ENCODE peak calls at places on chromosome 22, in ten cellular contexts. One of them, this sample, is unnamed.

GRCh38 chr22:30979932-30980331 is 10.9 kb downstream of the TUG1 start:
- DNase-seq in NCI-H1105: no peak
- DNase-seq in neural progenitor cell: no peak
- DNase-seq in nephron progenitor cell: no peak
- DNase-seq in stimulated activated CD4-positive, alpha-beta T cell treated with anti-CD3 and anti-CD28 coated beads, Interleukin-2, amount 100 ng/mL, for 24 hours: no peak
- DNase-seq in activated naive CD8-positive, alpha-beta T cell treated with anti-CD3 and anti-CD28 coated beads for 36 hours: no peak
- DNase-seq in OCI-LY7: no peak
- DNase-seq in thoracic aorta: no peak
- DNase-seq in NCI-H1048: no peak
- DNase-seq in left cardiac atrium: no peak
- DNase-seq in this sample: no peak

GRCh38 chr22:43303166-43303565 is 40.0 kb downstream of the SCUBE1 start:
- DNase-seq in neural progenitor cell: no peak
- DNase-seq in thoracic aorta: no peak
- DNase-seq in OCI-LY7: no peak
- DNase-seq in NCI-H1105: no peak
- DNase-seq in activated naive CD8-positive, alpha-beta T cell treated with anti-CD3 and anti-CD28 coated beads for 36 hours: no peak
- DNase-seq in stimulated activated CD4-positive, alpha-beta T cell treated with anti-CD3 and anti-CD28 coated beads, Interleukin-2, amount 100 ng/mL, for 24 hours: no peak
- DNase-seq in NCI-H1048: no peak
- DNase-seq in left cardiac atrium: no peak
- DNase-seq in nephron progenitor cell: no peak
- DNase-seq in this sample: no peak

GRCh38 chr22:26674211-26675190 is 17.1 kb downstream of the MIAT start:
- DNase-seq in nephron progenitor cell: no peak
- DNase-seq in NCI-H1105: no peak
- DNase-seq in left cardiac atrium: no peak
- DNase-seq in stimulated activated CD4-positive, alpha-beta T cell treated with anti-CD3 and anti-CD28 coated beads, Interleukin-2, amount 100 ng/mL, for 24 hours: peak
- DNase-seq in neural progenitor cell: no peak
- DNase-seq in NCI-H1048: no peak
- DNase-seq in thoracic aorta: no peak
- DNase-seq in OCI-LY7: peak
- DNase-seq in activated naive CD8-positive, alpha-beta T cell treated with anti-CD3 and anti-CD28 coated beads for 36 hours: peak
- DNase-seq in this sample: no peak

GRCh38 chr22:17112491-17113042 is 8.6 kb downstream of the TMEM121B start:
- DNase-seq in thoracic aorta: no peak
- DNase-seq in NCI-H1105: no peak
- DNase-seq in NCI-H1048: no peak
- DNase-seq in stimulated activated CD4-positive, alpha-beta T cell treated with anti-CD3 and anti-CD28 coated beads, Interleukin-2, amount 100 ng/mL, for 24 hours: no peak
- DNase-seq in OCI-LY7: no peak
- DNase-seq in neural progenitor cell: no peak
- DNase-seq in left cardiac atrium: no peak
- DNase-seq in activated naive CD8-positive, alpha-beta T cell treated with anti-CD3 and anti-CD28 coated beads for 36 hours: no peak
- DNase-seq in nephron progenitor cell: peak
- DNase-seq in this sample: peak

GRCh38 chr22:29209624-29209929 is 3.9 kb downstream of the EMID1 start:
- DNase-seq in stimulated activated CD4-positive, alpha-beta T cell treated with anti-CD3 and anti-CD28 coated beads, Interleukin-2, amount 100 ng/mL, for 24 hours: no peak
- DNase-seq in OCI-LY7: no peak
- DNase-seq in thoracic aorta: no peak
- DNase-seq in nephron progenitor cell: no peak
- DNase-seq in neural progenitor cell: no peak
- DNase-seq in NCI-H1048: no peak
- DNase-seq in activated naive CD8-positive, alpha-beta T cell treated with anti-CD3 and anti-CD28 coated beads for 36 hours: no peak
- DNase-seq in left cardiac atrium: no peak
- DNase-seq in NCI-H1105: no peak
- DNase-seq in this sample: no peak

GRCh38 chr22:28369849-28370248 is 309.8 kb downstream of the TTC28 start:
- DNase-seq in activated naive CD8-positive, alpha-beta T cell treated with anti-CD3 and anti-CD28 coated beads for 36 hours: peak
- DNase-seq in left cardiac atrium: no peak
- DNase-seq in neural progenitor cell: no peak
- DNase-seq in OCI-LY7: no peak
- DNase-seq in NCI-H1105: no peak
- DNase-seq in NCI-H1048: no peak
- DNase-seq in thoracic aorta: no peak
- DNase-seq in nephron progenitor cell: no peak
- DNase-seq in stimulated activated CD4-positive, alpha-beta T cell treated with anti-CD3 and anti-CD28 coated beads, Interleukin-2, amount 100 ng/mL, for 24 hours: no peak
- DNase-seq in this sample: no peak

GRCh38 chr22:45271667-45272188 is 13.0 kb upstream of the UPK3A start:
- DNase-seq in OCI-LY7: no peak
- DNase-seq in NCI-H1105: no peak
- DNase-seq in stimulated activated CD4-positive, alpha-beta T cell treated with anti-CD3 and anti-CD28 coated beads, Interleukin-2, amount 100 ng/mL, for 24 hours: no peak
- DNase-seq in activated naive CD8-positive, alpha-beta T cell treated with anti-CD3 and anti-CD28 coated beads for 36 hours: no peak
- DNase-seq in thoracic aorta: no peak
- DNase-seq in left cardiac atrium: peak
- DNase-seq in NCI-H1048: no peak
- DNase-seq in neural progenitor cell: no peak
- DNase-seq in nephron progenitor cell: no peak
- DNase-seq in this sample: peak

GRCh38 chr22:36753120-36753802 is 22.7 kb downstream of the IFT27 start:
- DNase-seq in NCI-H1105: no peak
- DNase-seq in NCI-H1048: no peak
- DNase-seq in neural progenitor cell: no peak
- DNase-seq in stimulated activated CD4-positive, alpha-beta T cell treated with anti-CD3 and anti-CD28 coated beads, Interleukin-2, amount 100 ng/mL, for 24 hours: no peak
- DNase-seq in nephron progenitor cell: peak
- DNase-seq in thoracic aorta: no peak
- DNase-seq in activated naive CD8-positive, alpha-beta T cell treated with anti-CD3 and anti-CD28 coated beads for 36 hours: no peak
- DNase-seq in left cardiac atrium: no peak
- DNase-seq in OCI-LY7: no peak
- DNase-seq in this sample: peak

GRCh38 chr22:39994566-39995345 is at the start of gene FAM83F:
- DNase-seq in stimulated activated CD4-positive, alpha-beta T cell treated with anti-CD3 and anti-CD28 coated beads, Interleukin-2, amount 100 ng/mL, for 24 hours: peak
- DNase-seq in activated naive CD8-positive, alpha-beta T cell treated with anti-CD3 and anti-CD28 coated beads for 36 hours: peak
- DNase-seq in nephron progenitor cell: peak
- DNase-seq in neural progenitor cell: peak
- DNase-seq in NCI-H1105: peak
- DNase-seq in OCI-LY7: no peak
- DNase-seq in NCI-H1048: no peak
- DNase-seq in left cardiac atrium: no peak
- DNase-seq in thoracic aorta: no peak
- DNase-seq in this sample: no peak

GRCh38 chr22:49307870-49308269 is 519.8 kb downstream of the BRD1 start:
- DNase-seq in NCI-H1105: no peak
- DNase-seq in stimulated activated CD4-positive, alpha-beta T cell treated with anti-CD3 and anti-CD28 coated beads, Interleukin-2, amount 100 ng/mL, for 24 hours: no peak
- DNase-seq in activated naive CD8-positive, alpha-beta T cell treated with anti-CD3 and anti-CD28 coated beads for 36 hours: no peak
- DNase-seq in thoracic aorta: no peak
- DNase-seq in left cardiac atrium: no peak
- DNase-seq in NCI-H1048: no peak
- DNase-seq in neural progenitor cell: no peak
- DNase-seq in nephron progenitor cell: no peak
- DNase-seq in OCI-LY7: no peak
- DNase-seq in this sample: peak

GRCh38 chr22:45172872-45173585 is 9.3 kb downstream of the NUP50 start:
- DNase-seq in NCI-H1105: no peak
- DNase-seq in activated naive CD8-positive, alpha-beta T cell treated with anti-CD3 and anti-CD28 coated beads for 36 hours: no peak
- DNase-seq in OCI-LY7: no peak
- DNase-seq in NCI-H1048: no peak
- DNase-seq in left cardiac atrium: no peak
- DNase-seq in thoracic aorta: no peak
- DNase-seq in stimulated activated CD4-positive, alpha-beta T cell treated with anti-CD3 and anti-CD28 coated beads, Interleukin-2, amount 100 ng/mL, for 24 hours: no peak
- DNase-seq in nephron progenitor cell: no peak
- DNase-seq in neural progenitor cell: no peak
- DNase-seq in this sample: no peak

GRCh38 chr22:17283423-17283822 is 64.2 kb upstream of the ADA2 start:
- DNase-seq in NCI-H1105: no peak
- DNase-seq in activated naive CD8-positive, alpha-beta T cell treated with anti-CD3 and anti-CD28 coated beads for 36 hours: no peak
- DNase-seq in NCI-H1048: no peak
- DNase-seq in stimulated activated CD4-positive, alpha-beta T cell treated with anti-CD3 and anti-CD28 coated beads, Interleukin-2, amount 100 ng/mL, for 24 hours: no peak
- DNase-seq in nephron progenitor cell: no peak
- DNase-seq in left cardiac atrium: no peak
- DNase-seq in neural progenitor cell: no peak
- DNase-seq in thoracic aorta: no peak
- DNase-seq in OCI-LY7: no peak
- DNase-seq in this sample: no peak

GRCh38 chr22:49699928-49700498 is 127.7 kb downstream of the BRD1 start:
- DNase-seq in left cardiac atrium: no peak
- DNase-seq in NCI-H1105: no peak
- DNase-seq in neural progenitor cell: no peak
- DNase-seq in stimulated activated CD4-positive, alpha-beta T cell treated with anti-CD3 and anti-CD28 coated beads, Interleukin-2, amount 100 ng/mL, for 24 hours: no peak
- DNase-seq in NCI-H1048: no peak
- DNase-seq in activated naive CD8-positive, alpha-beta T cell treated with anti-CD3 and anti-CD28 coated beads for 36 hours: no peak
- DNase-seq in OCI-LY7: no peak
- DNase-seq in nephron progenitor cell: no peak
- DNase-seq in thoracic aorta: no peak
- DNase-seq in this sample: no peak

This sample was measured in sigmoid colon.